ENCODE peak calls at places on chromosomes 11 and 22, in eight cellular contexts. O, Y, W, F, U, H, L and E are unnamed samples.

GRCh38 chr11:66851698-66852465 is 5.0 kb upstream of the LRFN4 start:
- DNase-seq in O (no peak), H (no peak), Y (no peak), W (no peak), U (peak; percentile 88), L (peak; percentile 38), F (no peak), E (peak; percentile 80)

GRCh38 chr11:85665756-85666155 is 827 bp upstream of the CREBZF start:
- DNase-seq in Y (no peak), H (no peak), L (no peak), W (no peak), O (no peak), F (no peak), U (no peak), E (no peak)

GRCh38 chr11:9953994-9954626 is 290.2 kb downstream of the SWAP70 start:
- DNase-seq in U (no peak), W (no peak), H (no peak), F (no peak), O (no peak), L (peak; percentile 48), Y (no peak), E (no peak)

GRCh38 chr11:77167791-77168190 is 39.7 kb downstream of the MYO7A start:
- DNase-seq in L (no peak), O (no peak), Y (no peak), U (no peak), H (no peak), W (no peak), F (no peak), E (no peak)

GRCh38 chr11:117851091-117851490 is 25.4 kb downstream of the FXYD6 start:
- DNase-seq in H (no peak), W (no peak), Y (no peak), O (no peak), U (peak; percentile 68), F (no peak), L (no peak), E (peak; percentile 29)

GRCh38 chr11:75760710-75761493 is 7.7 kb upstream of the DGAT2 start:
- DNase-seq in H (no peak), O (no peak), Y (no peak), W (no peak), L (no peak), F (no peak), U (no peak), E (no peak)

GRCh38 chr11:68649851-68650555 is 34.3 kb upstream of the GAL start:
- DNase-seq in F (no peak), Y (no peak), U (peak; percentile 58), O (no peak), W (no peak), L (no peak), H (no peak), E (no peak)

GRCh38 chr11:63614136-63614664 is at the start of gene PLAAT3:
- DNase-seq in O (peak; percentile 5), F (peak; percentile 37), H (peak; percentile 92), L (peak; percentile 7), U (peak; percentile 92), Y (no peak), W (peak; percentile 23), E (peak; percentile 86)

GRCh38 chr11:128412847-128413791 is 174.2 kb downstream of the ETS1 start:
- DNase-seq in F (no peak), H (no peak), O (no peak), L (no peak), Y (no peak), U (no peak), W (no peak), E (no peak)

GRCh38 chr22:24460418-24461089 is 33.2 kb downstream of the ADORA2A start:
- DNase-seq in L (no peak), H (no peak), F (no peak), O (no peak), W (no peak), Y (no peak), U (peak; percentile 69), E (no peak)

GRCh38 chr11:46315783-46316563 is 31.3 kb upstream of the DGKZ start:
- DNase-seq in O (no peak), L (no peak), Y (no peak), F (no peak), U (no peak), H (no peak), W (no peak), E (no peak)

GRCh38 chr11:127133061-127133460 is 132.5 kb upstream of the KIRREL3 start:
- DNase-seq in U (no peak), Y (no peak), F (no peak), W (no peak), O (no peak), L (no peak), H (no peak), E (no peak)

GRCh38 chr11:114060402-114061052 is 1.0 kb downstream of the ZBTB16 start:
- DNase-seq in Y (peak; percentile 60), W (no peak), H (no peak), F (no peak), L (no peak), O (no peak), U (peak; percentile 72), E (peak; percentile 42)

GRCh38 chr11:90204832-90205646 is 17.8 kb downstream of the CHORDC1 start:
- DNase-seq in F (peak; percentile 60), O (no peak), L (peak; percentile 73), Y (no peak), H (no peak), U (no peak), W (peak; percentile 45), E (no peak)

GRCh38 chr11:116043857-116044256 is 539.6 kb upstream of the CADM1 start:
- DNase-seq in U (no peak), F (no peak), H (no peak), L (no peak), Y (no peak), W (no peak), O (no peak), E (no peak)